ENCODE peak calls at places on chromosomes 5 and 9, in eight cellular contexts. P is stomach; R is CD4-positive, CD25-positive, alpha-beta regulatory T cell; W is CD8-positive, alpha-beta T cell; J is A549; N is transverse colon; F is breast epithelium; V is right lobe of liver. U is an unnamed sample.

GRCh38 chr5:174751154-174751990 is 27.0 kb downstream of the MSX2 start:
- DNase-seq in R (no peak), W (no peak), J (no peak), F (no peak), N (no peak), P (no peak), V (no peak), U (no peak)

GRCh38 chr5:157998021-157998504 is 139.1 kb upstream of the CLINT1 start:
- DNase-seq in P (no peak), J (no peak), R (no peak), F (no peak), N (no peak), W (no peak), V (no peak), U (no peak)

GRCh38 chr5:126004636-126005035 is 418.6 kb upstream of the GRAMD2B start:
- DNase-seq in R (no peak), V (no peak), N (no peak), J (no peak), P (no peak), W (no peak), F (no peak), U (no peak)

GRCh38 chr5:95842955-95843544 is 20.5 kb upstream of the GLRX start:
- DNase-seq in F (peak; percentile 68), R (peak; percentile 49), N (peak; percentile 70), V (peak; percentile 72), P (peak; percentile 84), J (peak; percentile 38), W (no peak), U (peak; percentile 87)

GRCh38 chr9:3477236-3477834 is 48.5 kb downstream of the RFX3 start:
- DNase-seq in N (no peak), F (no peak), W (no peak), P (no peak), V (no peak), R (peak; percentile 37), J (no peak), U (no peak)

GRCh38 chr5:77957-78804 is 13.8 kb upstream of the PLEKHG4B start:
- DNase-seq in F (no peak), R (no peak), J (peak; percentile 73), V (no peak), P (peak; percentile 73), W (no peak), N (no peak), U (peak; percentile 51)

GRCh38 chr9:37899041-37899440 is 4.9 kb downstream of the SLC25A51 start:
- DNase-seq in V (no peak), J (no peak), W (no peak), R (no peak), N (no peak), P (no peak), F (no peak), U (no peak)

GRCh38 chr9:92770005-92770995 is 5.7 kb upstream of the BICD2 start:
- DNase-seq in W (no peak), J (no peak), P (no peak), R (no peak), V (no peak), F (no peak), N (no peak), U (no peak)

GRCh38 chr9:76895186-76895585 is 10.7 kb downstream of the PRUNE2 start:
- DNase-seq in W (no peak), V (no peak), F (no peak), P (no peak), J (no peak), R (no peak), N (no peak), U (no peak)

GRCh38 chr5:143116817-143117216 is 286.7 kb downstream of the NR3C1 start:
- DNase-seq in P (no peak), F (no peak), W (no peak), N (no peak), R (no peak), J (no peak), V (no peak), U (no peak)

GRCh38 chr5:6780802-6781391 is 67.7 kb downstream of the TENT4A start:
- DNase-seq in F (no peak), P (no peak), V (no peak), R (peak; percentile 8), J (peak; percentile 53), W (no peak), N (no peak), U (no peak)

GRCh38 chr5:62042007-62042406 is 264.0 kb upstream of the KIF2A start:
- DNase-seq in V (no peak), P (no peak), R (no peak), N (no peak), F (no peak), W (no peak), J (no peak), U (no peak)

GRCh38 chr9:80875947-80876346 is 813.4 kb downstream of the TLE1 start:
- DNase-seq in F (no peak), N (no peak), W (no peak), P (no peak), V (no peak), R (no peak), J (no peak), U (no peak)

GRCh38 chr5:27240791-27241190 is 202.4 kb upstream of the CDH9 start:
- DNase-seq in P (no peak), V (no peak), J (no peak), N (no peak), R (no peak), F (no peak), W (no peak), U (no peak)

GRCh38 chr9:6194934-6195333 is 20.7 kb upstream of the IL33 start:
- DNase-seq in P (no peak), F (no peak), W (no peak), V (no peak), J (no peak), R (no peak), N (no peak), U (no peak)

GRCh38 chr5:42595597-42595996 is 161.0 kb upstream of the CCDC152 start:
- DNase-seq in R (no peak), N (no peak), F (no peak), W (no peak), J (no peak), P (no peak), V (no peak), U (no peak)

GRCh38 chr5:108324886-108325285 is 57.0 kb downstream of the FBXL17 start:
- DNase-seq in W (no peak), P (no peak), J (no peak), N (no peak), R (no peak), V (no peak), F (no peak), U (no peak)

GRCh38 chr9:97468658-97469448 is 32.6 kb upstream of the TMOD1 start:
- DNase-seq in F (peak; percentile 67), N (peak; percentile 75), R (peak; percentile 8), W (no peak), V (peak; percentile 86), P (peak; percentile 84), J (peak; percentile 46), U (peak; percentile 74)

GRCh38 chr5:153752890-153753289 is 262.4 kb downstream of the GRIA1 start:
- DNase-seq in J (no peak), W (no peak), V (no peak), N (no peak), R (no peak), P (no peak), F (no peak), U (no peak)

DNA sequence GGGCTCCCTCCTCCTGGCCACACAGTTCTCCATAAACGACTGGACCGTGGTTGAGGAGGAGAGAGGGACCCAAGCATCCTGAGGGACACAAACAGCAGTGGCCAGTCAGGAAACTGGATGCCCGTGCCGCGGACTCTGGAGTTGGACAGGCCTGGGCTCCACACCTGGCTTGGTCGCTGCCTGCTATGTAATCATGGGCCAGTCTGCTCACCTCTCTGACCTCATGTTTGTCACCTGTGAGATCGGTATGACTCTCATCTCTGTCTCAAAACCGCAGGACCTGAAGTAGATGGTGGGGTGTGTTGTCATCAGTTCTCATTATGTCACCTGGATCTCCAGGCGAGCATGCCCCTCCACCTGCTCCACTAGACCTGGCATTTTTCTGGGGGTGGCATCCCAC is 14.5 kb downstream of the CXXC5 start:
- DNase-seq in N (no peak), V (no peak), R (no peak), F (no peak), J (no peak), W (no peak), P (no peak), U (no peak)
- H3K4me1 ChIP-seq in N (peaks cover 40% of the 10 kb centered on the region), V (peaks cover 98% of the 10 kb centered on the region), R (peaks cover 13% of the 10 kb centered on the region), F (peaks cover 36% of the 10 kb centered on the region), J (peaks cover 79% of the 10 kb centered on the region), W (peaks cover 22% of the 10 kb centered on the region), P (peaks cover 100% of the 10 kb centered on the region), U (no peaks in the 10 kb centered on the region)

GRCh38 chr5:151480384-151480783 is 33.0 kb downstream of the SLC36A1 start:
- DNase-seq in W (no peak), N (peak; percentile 17), J (no peak), P (no peak), F (no peak), V (no peak), R (no peak), U (no peak)
- H3K4me3 ChIP-seq in W (no peak overlapping the region), N (no peak overlapping the region), J (no peak overlapping the region), P (no peak overlapping the region), F (no peak overlapping the region), V (no peak overlapping the region), R (no peak overlapping the region), U (no peak overlapping the region)

GRCh38 chr9:136599074-136599531 is 53.3 kb upstream of the NOTCH1 start:
- DNase-seq in J (no peak), R (no peak), P (no peak), N (no peak), W (no peak), F (no peak), V (no peak), U (no peak)
- H3K4me1 ChIP-seq in J (peaks cover 26% of the 10 kb centered on the region), R (no peaks in the 10 kb centered on the region), P (peaks cover 23% of the 10 kb centered on the region), N (peaks cover 15% of the 10 kb centered on the region), W (peaks cover 7% of the 10 kb centered on the region), F (no peaks in the 10 kb centered on the region), V (no peaks in the 10 kb centered on the region), U (no peaks in the 10 kb centered on the region)

GRCh38 chr9:124046189-124046588 is 34.6 kb downstream of the LHX2 start:
- DNase-seq in R (no peak), P (no peak), N (no peak), V (no peak), F (no peak), W (no peak), J (no peak), U (no peak)

GRCh38 chr9:124044448-124044847 is 32.9 kb downstream of the LHX2 start:
- DNase-seq in W (no peak), N (no peak), P (no peak), F (no peak), J (no peak), R (no peak), V (no peak), U (no peak)

GRCh38 chr9:124045076-124045829 is 33.7 kb downstream of the LHX2 start:
- DNase-seq in J (no peak), R (no peak), V (peak; percentile 59), N (peak; percentile 29), W (no peak), P (peak; percentile 51), F (peak; percentile 20), U (peak; percentile 84)

GRCh38 chr9:124047106-124047716 is 35.6 kb downstream of the LHX2 start:
- DNase-seq in J (no peak), N (no peak), R (no peak), F (no peak), W (no peak), P (no peak), V (no peak), U (no peak)

DNA sequence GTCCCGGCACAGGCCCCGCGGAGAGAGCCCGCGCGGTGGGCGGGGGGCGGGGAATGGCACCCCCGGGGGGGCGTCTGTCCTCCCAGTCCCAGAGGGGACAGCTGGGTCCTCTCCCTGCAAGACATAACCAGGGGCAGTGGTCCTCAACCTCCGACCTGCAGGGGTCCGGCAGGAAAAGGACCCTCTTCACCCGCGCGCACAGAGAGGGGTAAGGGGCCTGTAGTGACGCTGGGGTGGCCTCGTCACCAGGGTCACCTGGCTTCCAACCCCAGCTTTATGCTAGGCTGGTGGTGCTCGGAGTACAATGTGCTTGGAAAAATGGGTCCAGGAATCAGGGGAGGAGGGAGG is 34.2 kb downstream of the LHX2 start:
- DNase-seq in V (no peak), F (no peak), P (no peak), R (no peak), N (no peak), W (no peak), J (no peak), U (no peak)
- H3K4me3 ChIP-seq in V (peak overlapping the region; percentile 50), F (peak overlapping the region; percentile 74), P (peak overlapping the region; percentile 44), R (no peak overlapping the region), N (no peak overlapping the region), W (no peak overlapping the region), J (no peak overlapping the region), U (no peak overlapping the region)